ENCODE peak calls at places on chromosomes 4 and X, in six cellular contexts. R is effector CD4-positive, alpha-beta T cell; S is activated CD4-positive, CD25-positive, alpha-beta regulatory T cell treated with anti-CD3 and anti-CD28 coated beads, Interleukin-2, amount 50 U/mL, for 16 hours; O is H7; J is activated T-cell treated with anti-CD3 and anti-CD28 coated beads for 24 hours; K is HL-60. B is an unnamed sample.

GRCh38 chr4:40434126-40434692 is 99.1 kb downstream of the CHRNA9 start:
- DNase-seq in J (no peak), K (no peak), O (no peak), R (no peak), S (no peak), B (no peak)

GRCh38 chr4:145679520-145679919 is 426 bp upstream of the C4orf51 start:
- DNase-seq in O (no peak), S (no peak), J (no peak), R (no peak), K (no peak), B (no peak)

GRCh38 chr4:115325836-115326235 is 212.4 kb upstream of the NDST4 start:
- DNase-seq in J (no peak), K (no peak), S (no peak), R (no peak), O (no peak), B (no peak)

GRCh38 chr4:158856852-158857251 is 88.0 kb downstream of the FNIP2 start:
- DNase-seq in R (no peak), J (no peak), S (no peak), O (peak), K (no peak), B (no peak)

GRCh38 chr4:17807446-17807845 is 3.1 kb downstream of the DCAF16 start:
- DNase-seq in S (no peak), O (no peak), K (no peak), R (no peak), J (no peak), B (no peak)

GRCh38 chrX:38612281-38612680 is 50.9 kb downstream of the TSPAN7 start:
- DNase-seq in R (no peak), K (no peak), O (no peak), J (no peak), S (no peak), B (no peak)

GRCh38 chr4:76087007-76087769 is 12.7 kb downstream of the ART3 start:
- DNase-seq in K (peak), O (peak), R (no peak), J (no peak), S (no peak), B (peak)

GRCh38 chrX:46758163-46758955 is 559 bp downstream of the SLC9A7 start:
- DNase-seq in K (no peak), O (peak), R (no peak), S (no peak), J (peak), B (no peak)

GRCh38 chr4:185215261-185215660 is 5.9 kb downstream of the SNX25 start:
- DNase-seq in J (no peak), S (no peak), K (no peak), R (no peak), O (peak), B (no peak)

GRCh38 chr4:167171928-167172327 is 62.4 kb downstream of the SPOCK3 start:
- DNase-seq in K (no peak), R (no peak), J (no peak), O (no peak), S (no peak), B (no peak)

GRCh38 chrX:129908636-129909035 is 2.7 kb downstream of the UTP14A start:
- DNase-seq in K (no peak), J (no peak), R (no peak), S (no peak), O (no peak), B (no peak)

GRCh38 chr4:85147481-85148076 is 181.1 kb upstream of the WDFY3 start:
- DNase-seq in R (no peak), S (no peak), O (peak), K (peak), J (no peak), B (peak)

GRCh38 chrX:21781525-21781924 is 23.6 kb upstream of the SMPX start:
- DNase-seq in R (no peak), O (no peak), S (no peak), J (no peak), K (no peak), B (no peak)

GRCh38 chrX:121356850-121357171 is 309.4 kb downstream of the GLUD2 start:
- DNase-seq in K (no peak), O (no peak), J (no peak), R (no peak), S (no peak), B (no peak)

GRCh38 chrX:68433155-68433980 is at the start of gene OPHN1:
- DNase-seq in O (peak), K (peak), R (no peak), S (no peak), J (no peak), B (peak)

GRCh38 chr4:5504486-5504885 is 203.9 kb downstream of the EVC2 start:
- DNase-seq in R (no peak), K (no peak), S (no peak), O (no peak), J (no peak), B (no peak)

GRCh38 chr4:134906404-134907023 is 704.9 kb upstream of the PABPC4L start:
- DNase-seq in S (no peak), J (no peak), K (no peak), R (no peak), O (peak), B (peak)

GRCh38 chrX:1420371-1420770 is 28.5 kb upstream of the SLC25A6 start:
- DNase-seq in J (no peak), K (no peak), S (no peak), R (no peak), O (peak), B (no peak)

GRCh38 chrX:18574591-18574990 is 97.3 kb downstream of the RS1 start:
- DNase-seq in O (no peak), S (no peak), K (no peak), J (no peak), R (no peak), B (no peak)

GRCh38 chrX:35890699-35891098 is 28.8 kb upstream of the CFAP47 start:
- DNase-seq in R (no peak), J (peak), S (no peak), K (peak), O (peak), B (peak)

GRCh38 chr4:182756161-182756690 is 161.0 kb downstream of the DCTD start:
- DNase-seq in R (no peak), J (no peak), S (no peak), K (no peak), O (no peak), B (no peak)

GRCh38 chrX:2855761-2856160 is 27.0 kb downstream of the GYG2 start:
- DNase-seq in R (no peak), O (no peak), S (no peak), K (no peak), J (no peak), B (no peak)

GRCh38 chr4:137558951-137559350 is 26.7 kb upstream of the PCDH18 start:
- DNase-seq in K (no peak), J (no peak), O (no peak), S (no peak), R (no peak), B (no peak)

GRCh38 chr4:2741626-2742025 is 14.5 kb downstream of the TNIP2 start:
- DNase-seq in J (no peak), S (no peak), O (peak), R (no peak), K (no peak), B (no peak)

GRCh38 chr4:137124278-137124932 is 407.9 kb downstream of the PCDH18 start:
- DNase-seq in R (no peak), K (peak), O (peak), J (no peak), S (no peak), B (no peak)

GRCh38 chr4:123266221-123266620 is 130.4 kb upstream of the SPRY1 start:
- DNase-seq in R (no peak), J (no peak), O (no peak), K (no peak), S (no peak), B (no peak)

B was measured in endodermal cell.